ENCODE peak calls at places on chromosomes 6 and 20, in five cellular contexts. R is psoas muscle, H is fibroblast of lung, S is spleen, F is small intestine. V is an unnamed sample.

GRCh38 chr6:7134999-7135735 is 27.4 kb downstream of the RREB1 start:
- DNase-seq in S (no peak), F (no peak), H (no peak), R (no peak), V (no peak)

GRCh38 chr6:168410554-168411011 is 30.4 kb upstream of the SMOC2 start:
- DNase-seq in F (no peak), S (no peak), H (no peak), R (no peak), V (peak; percentile 64)

GRCh38 chr20:46594725-46595124 is 44.3 kb upstream of the OCSTAMP start:
- DNase-seq in H (no peak), R (no peak), S (no peak), F (no peak), V (no peak)

GRCh38 chr6:111880181-111880944 is 7.1 kb upstream of the FYN start:
- DNase-seq in R (no peak), F (no peak), H (no peak), S (no peak), V (no peak)

GRCh38 chr20:35291654-35292503 is at the start of gene FAM83C:
- DNase-seq in F (no peak), S (no peak), R (no peak), H (no peak), V (no peak)

GRCh38 chr20:3812975-3813599 is 7.3 kb upstream of the AP5S1 start:
- DNase-seq in F (peak; percentile 25), S (no peak), H (no peak), R (no peak), V (no peak)

GRCh38 chr6:46689657-46690056 is 2.0 kb downstream of the TDRD6 start:
- DNase-seq in H (no peak), S (no peak), R (no peak), F (no peak), V (no peak)

GRCh38 chr6:33702345-33702977 is 9.0 kb downstream of the UQCC2 start:
- DNase-seq in R (no peak), F (peak; percentile 67), S (peak; percentile 35), H (peak; percentile 67), V (no peak)

GRCh38 chr6:10837692-10837996 is 695 bp downstream of the MAK start:
- DNase-seq in F (no peak), R (no peak), S (no peak), H (no peak), V (no peak)

GRCh38 chr6:170224694-170225660 is 65.9 kb downstream of the DLL1 start:
- DNase-seq in S (peak; percentile 75), F (peak; percentile 26), H (no peak), R (no peak), V (no peak)

GRCh38 chr6:83443516-83443915 is 12.7 kb upstream of the ME1 start:
- DNase-seq in S (no peak), F (no peak), H (no peak), R (no peak), V (no peak)

GRCh38 chr6:54846857-54847721 is 518 bp downstream of the FAM83B start:
- DNase-seq in F (peak; percentile 39), R (no peak), S (no peak), H (no peak), V (no peak)

GRCh38 chr6:15793288-15793687 is 130.5 kb upstream of the DTNBP1 start:
- DNase-seq in S (no peak), R (no peak), F (peak; percentile 10), H (peak; percentile 2), V (no peak)

GRCh38 chr6:168883410-168884049 is 370.1 kb downstream of the THBS2 start:
- DNase-seq in F (no peak), H (no peak), S (peak; percentile 61), R (no peak), V (no peak)

GRCh38 chr6:47727391-47727790 is 29.0 kb downstream of the ADGRF4 start:
- DNase-seq in S (no peak), R (no peak), H (peak; percentile 21), F (no peak), V (no peak)

GRCh38 chr20:5786930-5787826 is 37.0 kb downstream of the SHLD1 start:
- DNase-seq in H (peak; percentile 73), S (no peak), R (no peak), F (peak; percentile 34), V (no peak)

GRCh38 chr6:5302995-5303622 is 41.8 kb downstream of the FARS2 start:
- DNase-seq in R (peak; percentile 28), S (peak; percentile 80), H (no peak), F (peak; percentile 76), V (no peak)

GRCh38 chr6:55388161-55388560 is 60.9 kb downstream of the GFRAL start:
- DNase-seq in F (no peak), R (no peak), H (peak; percentile 28), S (no peak), V (no peak)

GRCh38 chr6:61606500-61606899 is 679.5 kb downstream of the KHDRBS2 start:
- DNase-seq in F (no peak), R (no peak), H (no peak), S (no peak), V (no peak)

GRCh38 chr6:19524787-19525186 is 312.4 kb upstream of the ID4 start:
- DNase-seq in R (no peak), H (no peak), F (no peak), S (no peak), V (no peak)

GRCh38 chr6:34865107-34865506 is 22.7 kb downstream of the TAF11 start:
- DNase-seq in H (no peak), S (no peak), R (no peak), F (no peak), V (no peak)

GRCh38 chr6:44505751-44506150 is 118.2 kb downstream of the CDC5L start:
- DNase-seq in R (no peak), H (no peak), S (no peak), F (no peak), V (no peak)

GRCh38 chr6:56713285-56713684 is 70.6 kb upstream of the DST start:
- DNase-seq in H (peak; percentile 82), F (peak; percentile 49), S (no peak), R (peak; percentile 41), V (no peak)

GRCh38 chr20:35523298-35523888 is 6.1 kb downstream of the C20orf173 start:
- DNase-seq in S (no peak), H (no peak), R (no peak), F (peak; percentile 21), V (no peak)

GRCh38 chr6:144395835-144396234 is 110.7 kb downstream of the UTRN start:
- DNase-seq in F (no peak), R (no peak), S (no peak), H (no peak), V (no peak)

DNA sequence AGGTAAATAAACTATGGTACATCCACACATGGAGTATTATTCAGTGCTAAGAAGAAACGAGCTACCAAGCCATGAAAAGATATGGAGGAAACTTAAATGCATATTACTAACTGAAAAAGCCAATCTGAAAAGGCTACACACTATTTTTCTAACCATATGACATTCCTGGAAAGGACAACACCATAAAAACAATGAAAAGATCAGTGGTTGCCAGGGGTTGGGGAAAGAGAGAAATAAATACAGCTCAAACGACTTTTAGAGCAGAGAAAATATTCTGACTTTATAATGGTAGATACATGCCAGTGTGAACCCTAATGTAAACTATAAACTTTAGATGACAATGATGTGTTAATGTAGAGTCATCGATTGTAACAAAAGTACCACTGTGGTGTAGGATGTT is 225.9 kb upstream of the BTBD3 start:
- DNase-seq in H (no peak), F (no peak), R (no peak), S (no peak), V (no peak)
- H3K27ac ChIP-seq in H (no peak overlapping the region), F (no peak overlapping the region), R (no peak overlapping the region), S (no peak overlapping the region), V (no peak overlapping the region)

DNA sequence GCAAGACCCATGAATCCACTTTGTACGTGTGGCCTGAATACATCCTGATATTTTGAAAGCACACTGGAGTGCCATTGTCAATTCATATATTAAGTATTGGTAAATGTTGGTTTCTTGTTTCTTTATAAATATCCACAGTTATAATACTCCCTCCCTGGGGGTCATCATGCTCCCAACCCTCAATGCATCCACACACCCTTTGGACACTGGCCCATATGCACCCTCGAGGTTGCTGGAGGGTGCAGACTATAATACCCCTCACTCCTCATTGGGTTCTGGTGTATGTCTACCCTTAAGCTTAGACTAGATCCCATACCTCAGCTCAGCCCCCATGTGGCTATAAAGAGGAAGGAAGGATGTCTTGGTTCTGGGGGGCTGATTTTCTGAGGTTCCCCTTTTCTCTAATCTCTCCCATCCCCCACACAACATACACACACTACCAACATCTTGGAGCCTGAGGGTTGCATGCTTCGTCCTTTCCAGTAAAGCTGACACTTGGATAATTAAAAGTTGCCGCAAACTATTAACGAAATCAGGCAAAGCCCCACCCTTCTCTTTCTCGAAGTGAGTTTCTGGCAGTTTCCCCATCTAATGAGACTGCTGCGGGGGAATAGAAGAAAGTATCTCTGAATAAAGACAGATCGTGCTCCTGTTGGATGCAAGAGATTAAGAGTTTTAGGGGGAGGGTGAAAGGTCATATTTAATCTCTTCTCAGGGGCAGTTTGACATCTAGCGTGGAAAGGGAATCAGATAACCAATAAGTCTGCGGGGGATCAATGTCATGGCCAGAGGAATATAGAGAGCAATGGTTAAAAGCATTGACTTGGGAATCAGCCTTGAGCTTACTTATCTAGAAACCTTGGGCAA is 7.4 kb downstream of the PIM1 start:
- DNase-seq in H (no peak), S (no peak), R (no peak), F (no peak), V (no peak)
- H3K27ac ChIP-seq in H (no peak overlapping the region), S (peak overlapping the region; percentile 94), R (no peak overlapping the region), F (no peak overlapping the region), V (no peak overlapping the region)

DNA sequence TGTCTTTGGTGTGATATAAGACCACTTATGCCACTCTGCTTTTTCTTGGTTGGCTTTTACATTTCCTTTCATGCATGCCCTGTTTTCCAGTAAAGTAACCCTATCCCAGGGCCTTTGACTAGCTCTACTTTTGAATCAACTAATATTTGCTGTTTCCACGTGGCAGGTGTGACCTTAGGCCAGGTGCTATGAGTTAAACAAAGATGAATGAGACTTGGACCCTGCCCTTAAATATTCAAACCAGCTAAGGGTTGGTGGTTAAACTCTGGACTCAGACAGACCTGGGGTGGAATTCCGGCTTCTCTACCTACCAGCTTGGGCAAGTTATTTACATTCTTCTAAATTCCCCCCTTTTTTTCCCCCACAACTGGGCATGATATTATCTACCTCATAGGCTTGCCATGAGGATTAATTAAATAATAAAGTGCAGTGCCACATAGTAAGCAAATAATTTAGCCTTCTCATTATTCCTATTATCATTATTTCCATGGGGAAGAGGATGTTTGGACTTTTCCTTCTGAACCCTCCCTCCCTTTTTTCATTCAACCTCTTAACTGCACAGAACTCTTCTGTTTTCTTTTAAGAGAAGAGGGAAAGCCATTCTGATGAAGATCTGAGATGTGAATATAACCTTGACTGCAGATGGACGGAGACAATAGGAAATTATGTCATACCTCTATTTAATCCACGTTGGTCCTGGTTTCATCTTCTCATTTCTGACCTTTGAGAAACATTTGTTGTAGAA is 143.6 kb upstream of the TNFAIP3 start:
- DNase-seq in S (no peak), H (no peak), F (peak; percentile 93), R (no peak), V (no peak)
- H3K27ac ChIP-seq in S (peak overlapping the region; percentile 81), H (no peak overlapping the region), F (no peak overlapping the region), R (no peak overlapping the region), V (no peak overlapping the region)

DNA sequence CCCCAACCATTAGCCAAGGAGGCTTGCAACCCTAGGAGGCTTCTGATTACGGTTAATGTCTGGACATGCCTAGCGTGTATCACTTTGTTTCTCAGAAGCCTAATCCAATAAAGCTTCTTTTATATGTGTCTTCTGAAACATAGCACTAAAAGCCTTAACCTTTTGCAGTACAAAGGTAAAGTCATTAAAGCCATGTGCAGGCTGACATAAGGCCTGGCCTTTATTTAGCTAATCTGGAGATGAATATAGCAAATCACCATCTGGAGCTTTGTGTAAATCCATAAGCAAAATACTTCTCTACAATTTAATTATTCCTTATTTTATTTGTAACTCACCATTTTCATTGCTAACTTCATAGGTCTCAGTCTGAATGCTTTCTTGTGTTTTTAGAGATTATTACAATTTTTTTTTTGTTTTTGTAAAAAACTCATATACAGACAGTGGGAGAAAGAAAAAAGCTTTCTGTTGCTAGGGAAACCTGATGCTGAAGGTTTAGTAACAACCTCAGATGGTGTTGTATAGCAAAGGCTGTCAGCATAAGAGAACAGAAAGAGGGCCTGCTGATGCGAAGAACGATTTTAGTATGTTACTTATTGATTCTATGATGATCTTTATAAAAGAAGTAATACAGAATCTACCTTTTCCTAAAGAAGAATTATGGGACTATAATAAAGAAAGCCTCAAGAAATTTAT is at the start of gene EYS:
- DNase-seq in H (no peak), S (no peak), R (no peak), F (peak; percentile 12), V (no peak)
- H3K27ac ChIP-seq in H (no peak within 1 kb of the TSS), S (no peak within 1 kb of the TSS), R (no peak within 1 kb of the TSS), F (no peak within 1 kb of the TSS), V (no peak within 1 kb of the TSS)